ENCODE peak calls at places on chromosomes 3 and 15, in nine cellular contexts. D, P, L, O, S, R, Q, Z and U are unnamed samples.

GRCh38 chr3:190048831-190049541 is 71.7 kb downstream of the P3H2 start:
- DNase-seq in R (no peak), O (no peak), L (peak), D (peak), S (peak), Z (no peak), Q (no peak), P (peak), U (no peak)

GRCh38 chr3:12959838-12960378 is 113.3 kb downstream of the IQSEC1 start:
- DNase-seq in Z (no peak), D (no peak), Q (no peak), L (no peak), S (peak), R (peak), O (no peak), P (no peak), U (no peak)

GRCh38 chr3:18679226-18679625 is 254.1 kb upstream of the SATB1 start:
- DNase-seq in Q (no peak), R (no peak), O (no peak), P (no peak), S (no peak), D (no peak), L (no peak), Z (no peak), U (no peak)

GRCh38 chr3:140845878-140846277 is 95.8 kb upstream of the SLC25A36 start:
- DNase-seq in R (peak), S (no peak), O (no peak), L (peak), P (no peak), Q (no peak), D (no peak), Z (no peak), U (no peak)

GRCh38 chr3:66567066-66567465 is 66.2 kb upstream of the LRIG1 start:
- DNase-seq in Z (peak), O (no peak), S (no peak), D (no peak), R (no peak), L (no peak), P (peak), Q (no peak), U (peak)

GRCh38 chr3:120726784-120727183 is 15.5 kb downstream of the RABL3 start:
- DNase-seq in L (no peak), Q (no peak), O (no peak), P (peak), R (no peak), S (no peak), Z (no peak), D (no peak), U (no peak)

GRCh38 chr15:98401029-98401428 is 247.3 kb upstream of the IGF1R start:
- DNase-seq in D (no peak), Z (no peak), Q (no peak), R (no peak), S (peak), O (no peak), L (no peak), P (no peak), U (no peak)

GRCh38 chr15:50854594-50855490 is 53.6 kb upstream of the AP4E1 start:
- DNase-seq in S (no peak), D (no peak), P (no peak), R (peak), Z (no peak), Q (no peak), L (peak), O (no peak), U (no peak)

GRCh38 chr3:155302476-155302875 is 9.0 kb upstream of the STRIT1 start:
- DNase-seq in R (no peak), L (no peak), P (peak), Q (no peak), D (peak), S (no peak), O (no peak), Z (peak), U (no peak)

GRCh38 chr15:59536553-59536952 is 75.0 kb upstream of the GCNT3 start:
- DNase-seq in D (no peak), R (no peak), L (no peak), S (no peak), O (no peak), Z (no peak), Q (peak), P (no peak), U (no peak)

GRCh38 chr3:193971268-193971751 is 164.6 kb upstream of the HES1 start:
- DNase-seq in L (peak), R (no peak), Z (no peak), O (no peak), D (no peak), Q (no peak), S (no peak), P (peak), U (no peak)

GRCh38 chr3:101732240-101732641 is 7.8 kb downstream of the CEP97 start:
- DNase-seq in D (no peak), L (no peak), Q (no peak), Z (no peak), O (no peak), P (no peak), R (no peak), S (no peak), U (no peak)

GRCh38 chr3:61809879-61810278 is 248.5 kb downstream of the PTPRG start:
- DNase-seq in D (peak), S (peak), R (no peak), Z (no peak), P (no peak), O (peak), L (no peak), Q (no peak), U (no peak)

GRCh38 chr15:67945951-67946700 is 106.3 kb upstream of the RNU6-1 start:
- DNase-seq in O (peak), R (peak), Q (no peak), L (peak), S (no peak), P (peak), Z (no peak), D (peak), U (no peak)

GRCh38 chr3:140216249-140216648 is 281.3 kb downstream of the CLSTN2 start:
- DNase-seq in Q (no peak), Z (no peak), D (no peak), R (peak), O (no peak), L (peak), S (no peak), P (no peak), U (no peak)

GRCh38 chr15:79896634-79897379 is at the start of gene MTHFS:
- DNase-seq in O (peak), Z (no peak), R (peak), D (peak), S (peak), L (peak), Q (peak), P (peak), U (no peak)
- TF ChIP-seq CTCF in O (peak), Z (peak), R (peak), D (peak), S (peak), L (peak), Q (peak), P (no peak), U (peak)

GRCh38 chr3:32551496-32551895 is 19.2 kb downstream of the DYNC1LI1 start:
- DNase-seq in Z (no peak), D (no peak), R (no peak), S (no peak), O (no peak), L (no peak), P (no peak), Q (no peak), U (no peak)

GRCh38 chr3:32551087-32551486 is 19.6 kb downstream of the DYNC1LI1 start:
- DNase-seq in P (no peak), Q (no peak), R (no peak), L (no peak), Z (no peak), D (no peak), O (no peak), S (no peak), U (no peak)

GRCh38 chr3:32553973-32554372 is 16.7 kb downstream of the DYNC1LI1 start:
- DNase-seq in Q (no peak), O (no peak), Z (no peak), R (no peak), P (no peak), D (no peak), L (no peak), S (no peak), U (no peak)

GRCh38 chr3:32553459-32553858 is 17.2 kb downstream of the DYNC1LI1 start:
- DNase-seq in Z (no peak), P (no peak), S (no peak), L (peak), O (no peak), R (no peak), D (no peak), Q (no peak), U (no peak)

GRCh38 chr3:32552013-32552412 is 18.6 kb downstream of the DYNC1LI1 start:
- DNase-seq in R (no peak), S (no peak), P (no peak), D (no peak), Q (no peak), Z (no peak), O (no peak), L (no peak), U (no peak)
- H3K4me3 ChIP-seq in R (no peak), S (no peak), P (no peak), D (no peak), Q (no peak), Z (no peak), O (no peak), L (no peak), U (no peak)

GRCh38 chr3:42246091-42246490 is 19.9 kb downstream of the CCK start:
- DNase-seq in L (no peak), Q (no peak), D (no peak), O (no peak), Z (no peak), S (no peak), P (no peak), R (no peak), U (no peak)

GRCh38 chr3:42250761-42251160 is 15.2 kb downstream of the CCK start:
- DNase-seq in D (no peak), O (no peak), L (no peak), R (no peak), Z (no peak), S (no peak), P (no peak), Q (no peak), U (no peak)

GRCh38 chr3:42247576-42248027 is 18.4 kb downstream of the CCK start:
- DNase-seq in Z (no peak), P (no peak), L (peak), D (peak), Q (peak), R (peak), S (peak), O (peak), U (no peak)
- TF ChIP-seq CTCF in Z (peak), P (peak), L (peak), D (peak), Q (peak), R (peak), S (peak), O (peak), U (peak)

DNA sequence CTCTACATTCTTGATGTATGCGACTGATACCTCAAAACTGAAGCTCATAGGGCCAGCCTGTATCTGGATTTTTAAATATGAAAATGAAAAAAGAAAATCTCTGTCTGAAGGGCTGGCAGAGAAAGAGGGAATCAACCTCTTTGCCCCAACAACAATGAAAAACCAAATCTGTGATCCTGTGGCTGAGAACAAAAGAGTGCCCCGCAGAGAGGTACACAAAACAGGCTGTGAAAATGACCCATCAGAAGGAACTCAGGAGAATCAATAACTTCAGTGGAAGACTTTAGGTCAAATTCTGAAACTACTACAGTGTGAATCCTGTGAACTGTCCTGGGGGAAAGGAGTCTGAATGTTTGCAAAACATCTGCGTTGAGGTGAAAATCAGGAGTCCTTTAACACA is 8.1 kb upstream of the RTP4 start:
- DNase-seq in Z (no peak), O (no peak), D (no peak), L (no peak), Q (no peak), R (no peak), S (no peak), P (no peak), U (no peak)
- H3K4me3 ChIP-seq in Z (no peak), O (no peak), D (no peak), L (no peak), Q (no peak), R (no peak), S (no peak), P (no peak), U (no peak)

GRCh38 chr3:192917258-192917507 is 473 bp downstream of the MB21D2 start:
- DNase-seq in L (no peak), R (no peak), D (no peak), Z (no peak), O (no peak), Q (no peak), S (no peak), P (no peak), U (no peak)

GRCh38 chr3:192917508-192918274 is at the start of gene MB21D2:
- DNase-seq in S (peak), P (peak), R (no peak), Z (peak), L (peak), Q (peak), O (peak), D (peak), U (no peak)

GRCh38 chr3:192915724-192916123 is 1.9 kb downstream of the MB21D2 start:
- DNase-seq in L (peak), P (peak), S (no peak), Q (no peak), D (peak), R (no peak), O (no peak), Z (no peak), U (no peak)

GRCh38 chr3:192915306-192915705 is 2.4 kb downstream of the MB21D2 start:
- DNase-seq in O (peak), R (peak), S (no peak), P (peak), L (peak), Z (no peak), Q (peak), D (peak), U (no peak)

DNA sequence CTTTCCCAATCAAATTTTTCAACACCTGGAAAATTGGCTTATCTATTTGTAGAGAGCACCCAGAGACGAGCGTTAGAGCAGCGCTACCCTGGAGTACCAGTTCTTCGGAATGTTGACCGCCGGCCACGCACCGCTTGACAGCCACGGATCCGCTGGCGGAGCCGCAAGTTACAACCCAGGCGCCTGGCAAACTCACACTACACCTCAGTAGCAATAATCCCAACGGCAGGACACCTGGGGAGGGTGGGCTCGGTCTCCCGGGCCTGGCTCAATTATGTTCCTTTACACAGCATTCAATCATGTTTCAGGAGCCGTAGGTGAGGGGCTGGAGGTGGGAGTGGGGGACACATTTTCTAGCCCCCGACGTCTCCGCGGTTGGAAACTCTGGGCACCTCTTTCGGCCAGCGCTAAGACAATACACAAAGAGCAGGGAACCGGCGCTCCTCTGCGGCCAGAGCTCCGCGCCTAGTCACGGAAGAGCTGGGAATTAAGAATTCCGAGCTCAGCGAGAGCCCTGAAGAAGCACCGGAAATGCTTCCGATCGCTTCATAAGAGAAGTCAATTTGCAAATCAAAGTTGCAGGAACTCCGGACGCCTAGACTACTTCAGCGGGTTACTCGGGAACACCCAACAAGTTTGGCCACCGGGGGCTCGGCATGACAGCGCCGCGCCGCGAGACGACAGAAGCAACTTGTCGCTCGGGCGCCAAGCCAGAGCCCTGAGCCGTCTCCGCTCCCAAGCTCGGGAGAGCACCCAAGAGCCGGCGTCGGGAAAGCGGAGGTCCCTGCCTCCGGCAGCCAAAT is 1.0 kb downstream of the MB21D2 start:
- DNase-seq in P (peak), D (peak), Z (no peak), Q (peak), S (peak), L (peak), R (no peak), O (peak), U (no peak)
- TF ChIP-seq CTCF in P (no peak), D (no peak), Z (no peak), Q (no peak), S (no peak), L (peak), R (no peak), O (no peak), U (no peak)

GRCh38 chr3:134028486-134029255 is 1.1 kb downstream of the SLCO2A1 start:
- DNase-seq in Z (no peak), D (no peak), Q (no peak), L (no peak), S (no peak), R (no peak), P (no peak), O (peak), U (no peak)
- H3K4me3 ChIP-seq in Z (peak), D (peak), Q (no peak), L (no peak), S (no peak), R (no peak), P (peak), O (peak), U (peak)

DNA sequence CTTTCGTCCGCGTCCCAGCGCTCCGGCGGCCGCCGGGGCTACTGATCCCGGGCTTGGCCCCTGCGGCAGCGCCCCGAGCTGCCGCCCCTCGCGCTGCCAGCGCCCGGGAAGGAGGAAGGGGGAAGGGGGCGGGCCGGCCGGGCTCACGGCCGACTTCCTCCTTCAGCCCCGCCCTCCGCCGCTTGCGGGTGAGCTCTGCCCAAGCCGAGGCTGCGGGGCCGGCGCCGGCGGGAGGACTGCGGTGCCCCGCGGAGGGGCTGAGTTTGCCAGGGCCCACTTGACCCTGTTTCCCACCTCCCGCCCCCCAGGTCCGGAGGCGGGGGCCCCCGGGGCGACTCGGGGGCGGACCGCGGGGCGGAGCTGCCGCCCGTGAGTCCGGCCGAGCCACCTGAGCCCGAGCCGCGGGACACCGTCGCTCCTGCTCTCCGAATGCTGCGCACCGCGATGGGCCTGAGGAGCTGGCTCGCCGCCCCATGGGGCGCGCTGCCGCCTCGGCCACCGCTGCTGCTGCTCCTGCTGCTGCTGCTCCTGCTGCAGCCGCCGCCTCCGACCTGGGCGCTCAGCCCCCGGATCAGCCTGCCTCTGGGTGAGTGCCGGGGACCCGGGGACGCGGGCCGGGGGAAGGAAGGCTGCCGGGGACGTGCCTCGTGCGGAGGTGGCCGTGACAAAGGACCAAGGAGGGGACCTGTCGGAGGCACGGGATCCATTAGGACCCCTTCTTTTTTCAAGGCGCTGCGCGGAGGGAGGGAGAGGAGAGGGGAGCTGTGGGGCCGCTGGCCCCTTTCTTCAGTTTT is at the start of gene SEMA4B:
- DNase-seq in Z (no peak), O (peak), R (peak), Q (peak), S (peak), P (peak), D (peak), L (peak), U (no peak)
- TF ChIP-seq CTCF in Z (no peak), O (no peak), R (no peak), Q (no peak), S (no peak), P (no peak), D (no peak), L (no peak), U (no peak)

GRCh38 chr3:78725703-78726246 is 1042.0 kb downstream of the ROBO1 start:
- DNase-seq in P (no peak), O (no peak), R (no peak), S (no peak), Z (no peak), D (no peak), Q (no peak), L (no peak), U (no peak)
- H3K4me3 ChIP-seq in P (no peak), O (no peak), R (no peak), S (no peak), Z (no peak), D (no peak), Q (no peak), L (no peak), U (no peak)

DNA sequence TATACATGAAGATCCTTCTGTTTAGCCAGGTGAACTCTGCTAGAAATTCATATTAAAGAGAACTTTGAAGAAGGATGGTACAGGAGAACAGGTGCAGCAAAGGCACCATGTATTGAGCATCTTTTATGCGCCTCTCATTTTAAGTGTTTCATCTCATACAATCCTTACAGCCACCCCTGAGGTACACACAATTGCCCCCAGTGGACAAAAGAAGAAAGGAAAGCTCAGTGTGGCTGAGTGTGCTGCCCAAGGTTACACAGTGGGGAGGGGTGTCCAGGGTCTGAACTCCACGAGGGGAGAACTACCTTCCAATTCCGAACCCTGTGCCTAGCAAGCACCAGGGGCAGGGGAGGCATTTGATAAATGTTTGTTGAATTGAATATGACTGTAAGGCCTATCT is 98.6 kb downstream of the MECOM start:
- DNase-seq in R (peak), Q (no peak), D (no peak), L (no peak), O (no peak), S (no peak), Z (no peak), P (no peak), U (no peak)
- TF ChIP-seq CTCF in R (peak), Q (peak), D (peak), L (no peak), O (peak), S (no peak), Z (no peak), P (no peak), U (no peak)

GRCh38 chr15:65979837-65980236 is 110.5 kb downstream of the RAB11A start:
- DNase-seq in S (no peak), R (no peak), Q (no peak), L (no peak), O (no peak), Z (no peak), P (no peak), D (no peak), U (no peak)

GRCh38 chr15:65979316-65979715 is 110.0 kb downstream of the RAB11A start:
- DNase-seq in Z (no peak), O (no peak), R (peak), Q (no peak), S (peak), D (no peak), L (peak), P (no peak), U (no peak)

GRCh38 chr15:65982941-65983340 is 113.7 kb downstream of the RAB11A start:
- DNase-seq in S (no peak), L (no peak), R (no peak), O (no peak), Z (no peak), Q (no peak), D (no peak), P (no peak), U (no peak)

GRCh38 chr15:65980824-65981456 is 111.6 kb downstream of the RAB11A start:
- DNase-seq in Q (peak), D (peak), R (peak), S (peak), Z (peak), L (peak), O (peak), P (peak), U (peak)

GRCh38 chr15:65981837-65982696 is 112.8 kb downstream of the RAB11A start:
- DNase-seq in P (no peak), Z (no peak), Q (peak), O (peak), L (peak), R (peak), S (no peak), D (no peak), U (no peak)
- H3K4me3 ChIP-seq in P (no peak), Z (no peak), Q (peak), O (peak), L (no peak), R (peak), S (no peak), D (no peak), U (no peak)